ENCODE peak calls at places on chromosome 18, in five cellular contexts. One of them, this sample, is unnamed.

GRCh38 chr18:23871410-23871809 is 143.1 kb upstream of the TTC39C start:
- DNase-seq in sigmoid colon: no peak
- DNase-seq in retinal pigment epithelial cell: no peak
- DNase-seq in tibial nerve: no peak
- DNase-seq in fibroblast of villous mesenchyme: no peak
- DNase-seq in this sample: no peak

GRCh38 chr18:14943486-14943885 is 195.5 kb downstream of the ANKRD30B start:
- DNase-seq in fibroblast of villous mesenchyme: no peak
- DNase-seq in sigmoid colon: no peak
- DNase-seq in tibial nerve: no peak
- DNase-seq in retinal pigment epithelial cell: no peak
- DNase-seq in this sample: no peak

GRCh38 chr18:28584726-28585125 is 407.8 kb upstream of the CDH2 start:
- DNase-seq in fibroblast of villous mesenchyme: peak; percentile 29
- DNase-seq in sigmoid colon: no peak
- DNase-seq in tibial nerve: no peak
- DNase-seq in retinal pigment epithelial cell: peak; percentile 85
- DNase-seq in this sample: peak; percentile 26

GRCh38 chr18:58037163-58037562 is 6.9 kb upstream of the NEDD4L start:
- DNase-seq in retinal pigment epithelial cell: no peak
- DNase-seq in tibial nerve: no peak
- DNase-seq in fibroblast of villous mesenchyme: no peak
- DNase-seq in sigmoid colon: no peak
- DNase-seq in this sample: no peak

GRCh38 chr18:42644729-42645131 is 470.8 kb downstream of the RIT2 start:
- DNase-seq in retinal pigment epithelial cell: no peak
- DNase-seq in fibroblast of villous mesenchyme: no peak
- DNase-seq in tibial nerve: no peak
- DNase-seq in sigmoid colon: no peak
- DNase-seq in this sample: no peak

GRCh38 chr18:24585996-24586566 is 125.6 kb downstream of the HRH4 start:
- DNase-seq in tibial nerve: no peak
- DNase-seq in retinal pigment epithelial cell: no peak
- DNase-seq in fibroblast of villous mesenchyme: no peak
- DNase-seq in sigmoid colon: no peak
- DNase-seq in this sample: no peak

GRCh38 chr18:34870916-34871315 is 160.8 kb downstream of the DTNA start:
- DNase-seq in retinal pigment epithelial cell: no peak
- DNase-seq in tibial nerve: no peak
- DNase-seq in fibroblast of villous mesenchyme: no peak
- DNase-seq in sigmoid colon: no peak
- DNase-seq in this sample: no peak

GRCh38 chr18:5732318-5732717 is 163.0 kb downstream of the TMEM200C start:
- DNase-seq in fibroblast of villous mesenchyme: no peak
- DNase-seq in tibial nerve: no peak
- DNase-seq in sigmoid colon: no peak
- DNase-seq in retinal pigment epithelial cell: no peak
- DNase-seq in this sample: no peak

GRCh38 chr18:74520096-74520833 is 14.0 kb upstream of the CNDP1 start:
- DNase-seq in fibroblast of villous mesenchyme: no peak
- DNase-seq in retinal pigment epithelial cell: no peak
- DNase-seq in sigmoid colon: peak; percentile 40
- DNase-seq in tibial nerve: no peak
- DNase-seq in this sample: no peak

GRCh38 chr18:5294113-5294617 is 1.4 kb downstream of the ZBTB14 start:
- DNase-seq in fibroblast of villous mesenchyme: no peak
- DNase-seq in tibial nerve: peak; percentile 20
- DNase-seq in sigmoid colon: peak; percentile 73
- DNase-seq in retinal pigment epithelial cell: no peak
- DNase-seq in this sample: no peak

GRCh38 chr18:80244956-80245730 is 2.2 kb downstream of the PARD6G start:
- DNase-seq in tibial nerve: no peak
- DNase-seq in sigmoid colon: no peak
- DNase-seq in fibroblast of villous mesenchyme: no peak
- DNase-seq in retinal pigment epithelial cell: no peak
- DNase-seq in this sample: no peak

GRCh38 chr18:80249217-80250093 is 2.1 kb upstream of the PARD6G start:
- DNase-seq in fibroblast of villous mesenchyme: no peak
- DNase-seq in tibial nerve: no peak
- DNase-seq in sigmoid colon: no peak
- DNase-seq in retinal pigment epithelial cell: no peak
- DNase-seq in this sample: no peak

GRCh38 chr18:80246656-80247402 is 485 bp downstream of the PARD6G start:
- DNase-seq in tibial nerve: no peak
- DNase-seq in retinal pigment epithelial cell: no peak
- DNase-seq in fibroblast of villous mesenchyme: peak; percentile 6
- DNase-seq in sigmoid colon: no peak
- DNase-seq in this sample: no peak

GRCh38 chr18:80245781-80246655 is 1.3 kb downstream of the PARD6G start:
- DNase-seq in retinal pigment epithelial cell: no peak
- DNase-seq in tibial nerve: no peak
- DNase-seq in fibroblast of villous mesenchyme: no peak
- DNase-seq in sigmoid colon: no peak
- DNase-seq in this sample: no peak

DNA sequence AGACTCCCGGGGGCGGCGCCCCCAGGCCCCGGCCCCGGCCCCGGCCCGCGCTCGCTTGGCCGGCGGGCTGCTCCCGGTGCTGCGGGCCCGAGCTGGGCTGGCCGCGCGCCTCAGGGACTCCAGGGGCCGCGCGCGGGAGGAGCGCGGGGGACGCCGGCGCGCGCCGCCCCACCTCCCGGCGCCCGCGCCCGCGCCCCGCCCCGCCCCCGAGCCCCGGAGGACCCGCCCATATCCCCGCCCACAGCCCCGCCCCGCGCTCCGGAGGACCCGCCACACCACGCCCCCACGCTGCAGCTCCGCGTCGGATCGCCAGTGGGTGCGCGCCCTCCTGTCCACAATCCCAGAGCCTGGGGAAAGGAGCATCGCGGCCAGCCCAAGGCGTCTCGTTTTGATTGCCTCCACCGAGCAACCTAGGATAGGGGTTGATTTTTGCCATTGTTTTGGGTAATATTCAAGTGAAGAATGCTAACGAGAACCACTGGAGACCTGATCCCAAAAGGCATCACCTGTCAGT is at the start of gene PARD6G:
- DNase-seq in tibial nerve: peak; percentile 54
- DNase-seq in retinal pigment epithelial cell: no peak
- DNase-seq in fibroblast of villous mesenchyme: peak; percentile 71
- DNase-seq in sigmoid colon: peak; percentile 93
- DNase-seq in this sample: no peak
- H3K4me3 ChIP-seq in tibial nerve: peak within 1 kb of the TSS; percentile 68
- H3K4me3 ChIP-seq in retinal pigment epithelial cell: peak within 1 kb of the TSS; percentile 67
- H3K4me3 ChIP-seq in fibroblast of villous mesenchyme: peak within 1 kb of the TSS; percentile 71
- H3K4me3 ChIP-seq in sigmoid colon: peak within 1 kb of the TSS; percentile 85
- H3K4me3 ChIP-seq in this sample: peak within 1 kb of the TSS; percentile 61

GRCh38 chr18:59649575-59649974 is 47.6 kb downstream of the CCBE1 start:
- DNase-seq in retinal pigment epithelial cell: no peak
- DNase-seq in fibroblast of villous mesenchyme: no peak
- DNase-seq in sigmoid colon: no peak
- DNase-seq in tibial nerve: no peak
- DNase-seq in this sample: no peak

GRCh38 chr18:59646946-59647307 is 50.3 kb downstream of the CCBE1 start:
- DNase-seq in tibial nerve: no peak
- DNase-seq in retinal pigment epithelial cell: no peak
- DNase-seq in sigmoid colon: no peak
- DNase-seq in fibroblast of villous mesenchyme: no peak
- DNase-seq in this sample: no peak

GRCh38 chr18:59650266-59650820 is 46.9 kb downstream of the CCBE1 start:
- DNase-seq in fibroblast of villous mesenchyme: peak; percentile 64
- DNase-seq in retinal pigment epithelial cell: peak; percentile 94
- DNase-seq in sigmoid colon: no peak
- DNase-seq in tibial nerve: no peak
- DNase-seq in this sample: no peak

GRCh38 chr18:59643740-59644139 is 53.5 kb downstream of the CCBE1 start:
- DNase-seq in fibroblast of villous mesenchyme: no peak
- DNase-seq in retinal pigment epithelial cell: no peak
- DNase-seq in tibial nerve: no peak
- DNase-seq in sigmoid colon: no peak
- DNase-seq in this sample: no peak

DNA sequence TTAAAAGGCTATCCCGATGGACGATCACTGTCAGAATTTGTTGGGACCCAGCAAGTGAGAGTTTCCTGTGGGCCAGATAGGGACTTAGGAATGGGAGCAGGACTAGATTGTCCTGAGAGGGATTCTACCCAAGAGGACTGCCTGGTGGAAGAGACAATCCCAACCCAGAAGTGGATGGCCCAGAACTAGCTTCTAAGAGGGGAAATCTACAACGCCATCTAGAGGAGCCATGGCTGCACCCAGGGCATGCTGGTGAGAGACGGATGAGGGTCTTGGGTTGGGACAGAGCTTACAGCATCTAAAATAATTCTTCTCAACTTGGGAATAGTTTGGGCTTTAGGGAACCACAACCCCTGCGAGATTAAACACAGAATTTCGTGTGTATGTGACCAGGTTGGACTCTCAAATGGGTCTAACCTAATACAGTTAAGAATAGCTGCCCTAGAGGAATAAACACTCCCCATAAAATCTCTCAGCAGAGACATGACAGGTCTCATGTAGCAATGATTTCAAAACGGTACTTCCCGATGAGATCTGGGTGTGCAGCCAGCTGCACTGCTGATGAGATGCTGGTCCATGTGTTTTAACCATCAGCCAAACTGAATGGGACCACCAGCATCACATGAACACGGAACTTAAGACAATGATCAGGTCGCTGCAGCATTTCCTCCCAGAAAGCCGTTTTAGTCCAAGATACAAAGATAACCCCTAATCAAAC is 50.8 kb downstream of the CCBE1 start:
- DNase-seq in sigmoid colon: no peak
- DNase-seq in tibial nerve: no peak
- DNase-seq in retinal pigment epithelial cell: no peak
- DNase-seq in fibroblast of villous mesenchyme: no peak
- DNase-seq in this sample: no peak
- TF ChIP-seq CTCF in sigmoid colon: no peak
- TF ChIP-seq CTCF in tibial nerve: no peak
- TF ChIP-seq CTCF in retinal pigment epithelial cell: peak; percentile 15
- TF ChIP-seq CTCF in fibroblast of villous mesenchyme: peak; percentile 6
- TF ChIP-seq CTCF in this sample: no peak

GRCh38 chr18:48551100-48551499 is 12.3 kb downstream of the CTIF start:
- DNase-seq in tibial nerve: no peak
- DNase-seq in sigmoid colon: no peak
- DNase-seq in retinal pigment epithelial cell: no peak
- DNase-seq in fibroblast of villous mesenchyme: no peak
- DNase-seq in this sample: no peak

GRCh38 chr18:48555465-48555995 is 16.7 kb downstream of the CTIF start:
- DNase-seq in fibroblast of villous mesenchyme: no peak
- DNase-seq in tibial nerve: no peak
- DNase-seq in retinal pigment epithelial cell: no peak
- DNase-seq in sigmoid colon: peak; percentile 57
- DNase-seq in this sample: no peak

GRCh38 chr18:48552130-48552529 is 13.3 kb downstream of the CTIF start:
- DNase-seq in tibial nerve: no peak
- DNase-seq in retinal pigment epithelial cell: no peak
- DNase-seq in sigmoid colon: no peak
- DNase-seq in fibroblast of villous mesenchyme: no peak
- DNase-seq in this sample: no peak

GRCh38 chr18:48554610-48555400 is 16.0 kb downstream of the CTIF start:
- DNase-seq in sigmoid colon: peak; percentile 33
- DNase-seq in tibial nerve: no peak
- DNase-seq in retinal pigment epithelial cell: no peak
- DNase-seq in fibroblast of villous mesenchyme: no peak
- DNase-seq in this sample: no peak

DNA sequence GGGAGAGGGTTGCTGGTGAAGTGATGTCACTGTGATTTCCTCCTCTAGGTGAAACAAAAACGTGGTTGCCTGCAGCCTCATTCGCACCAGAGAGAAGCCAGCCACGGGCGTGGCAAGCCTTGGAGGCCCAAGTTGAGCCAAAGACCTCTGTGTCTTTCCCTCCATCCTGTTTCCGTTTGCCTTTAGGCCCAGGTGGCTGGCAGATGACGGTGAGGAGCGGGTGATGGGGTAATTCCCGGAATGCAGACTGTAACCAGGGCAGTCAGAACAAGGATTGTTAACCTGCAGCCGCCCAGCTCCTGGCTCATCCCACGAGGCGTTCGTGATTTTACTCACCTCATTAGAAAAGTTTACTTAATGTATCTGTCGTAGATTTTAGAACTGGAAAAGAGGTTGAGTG is 14.4 kb downstream of the CTIF start:
- DNase-seq in tibial nerve: no peak
- DNase-seq in fibroblast of villous mesenchyme: no peak
- DNase-seq in sigmoid colon: no peak
- DNase-seq in retinal pigment epithelial cell: no peak
- DNase-seq in this sample: no peak
- H3K4me3 ChIP-seq in tibial nerve: no peak overlapping the region
- H3K4me3 ChIP-seq in fibroblast of villous mesenchyme: no peak overlapping the region
- H3K4me3 ChIP-seq in sigmoid colon: no peak overlapping the region
- H3K4me3 ChIP-seq in retinal pigment epithelial cell: no peak overlapping the region
- H3K4me3 ChIP-seq in this sample: no peak overlapping the region

GRCh38 chr18:56358608-56359007 is 279.8 kb downstream of the TXNL1 start:
- DNase-seq in tibial nerve: no peak
- DNase-seq in fibroblast of villous mesenchyme: no peak
- DNase-seq in retinal pigment epithelial cell: no peak
- DNase-seq in sigmoid colon: no peak
- DNase-seq in this sample: no peak
- TF ChIP-seq CTCF in tibial nerve: no peak
- TF ChIP-seq CTCF in fibroblast of villous mesenchyme: no peak
- TF ChIP-seq CTCF in retinal pigment epithelial cell: no peak
- TF ChIP-seq CTCF in sigmoid colon: no peak
- TF ChIP-seq CTCF in this sample: peak; percentile 50

GRCh38 chr18:55419939-55420664 is 167.9 kb downstream of the TCF4 start:
- DNase-seq in fibroblast of villous mesenchyme: peak; percentile 53
- DNase-seq in retinal pigment epithelial cell: no peak
- DNase-seq in tibial nerve: no peak
- DNase-seq in sigmoid colon: no peak
- DNase-seq in this sample: no peak
- H3K4me3 ChIP-seq in fibroblast of villous mesenchyme: peak overlapping the region; percentile 52
- H3K4me3 ChIP-seq in retinal pigment epithelial cell: no peak overlapping the region
- H3K4me3 ChIP-seq in tibial nerve: peak overlapping the region; percentile 18
- H3K4me3 ChIP-seq in sigmoid colon: no peak overlapping the region
- H3K4me3 ChIP-seq in this sample: no peak overlapping the region